ENCODE peak calls at places on chromosomes 2 and 18, in four cellular contexts. X, S, L and A are unnamed samples.

GRCh38 chr2:161486111-161486510 is 70.0 kb downstream of the TBR1 start:
- DNase-seq in S (no peak), L (no peak), X (no peak), A (no peak)

GRCh38 chr2:33289961-33290360 is 186.5 kb upstream of the RASGRP3 start:
- DNase-seq in S (no peak), X (no peak), L (no peak), A (no peak)

GRCh38 chr18:49613141-49613641 is 51.3 kb downstream of the LIPG start:
- DNase-seq in S (no peak), L (peak; percentile 59), X (no peak), A (no peak)

GRCh38 chr2:183072177-183072576 is 6.4 kb upstream of the DUSP19 start:
- DNase-seq in L (no peak), X (no peak), S (no peak), A (no peak)

GRCh38 chr18:26637324-26637723 is 89.0 kb upstream of the KCTD1 start:
- DNase-seq in L (no peak), X (no peak), S (no peak), A (no peak)

GRCh38 chr2:22536131-22536530 is 848.8 kb upstream of the KLHL29 start:
- DNase-seq in L (no peak), X (no peak), S (peak; percentile 1), A (no peak)

GRCh38 chr2:120448427-120448826 is 102.5 kb downstream of the INHBB start:
- DNase-seq in S (no peak), L (no peak), X (no peak), A (no peak)

GRCh38 chr2:64770781-64771334 is 117.1 kb upstream of the SERTAD2 start:
- DNase-seq in S (peak; percentile 86), X (peak; percentile 94), L (no peak), A (no peak)

GRCh38 chr2:42859006-42859552 is 66.7 kb upstream of the HAAO start:
- DNase-seq in L (peak; percentile 84), X (no peak), S (peak; percentile 74), A (peak; percentile 84)

GRCh38 chr18:48803518-48803917 is 147.2 kb downstream of the SMAD7 start:
- DNase-seq in L (no peak), X (no peak), S (no peak), A (no peak)

GRCh38 chr2:31440764-31441163 is 26.2 kb upstream of the XDH start:
- DNase-seq in S (peak; percentile 54), L (no peak), X (peak; percentile 73), A (no peak)

GRCh38 chr2:224404766-224405165 is 2.9 kb upstream of the FAM124B start:
- DNase-seq in X (no peak), L (no peak), S (no peak), A (no peak)

GRCh38 chr2:12284487-12284886 is 432.2 kb upstream of the TRIB2 start:
- DNase-seq in X (peak; percentile 69), L (no peak), S (peak; percentile 78), A (no peak)